ENCODE peak calls at places on chromosomes 5 and 9, in six cellular contexts. One of them, this sample, is unnamed.

GRCh38 chr9:25602366-25603044 is 75.7 kb downstream of the TUSC1 start:
- DNase-seq in cardiac muscle cell: no peak
- DNase-seq in fibroblast of lung: no peak
- DNase-seq in GM23338: peak
- DNase-seq in stomach: no peak
- DNase-seq in dorsolateral prefrontal cortex: no peak
- DNase-seq in this sample: no peak

GRCh38 chr9:9790216-9790872 is 822.5 kb downstream of the PTPRD start:
- DNase-seq in cardiac muscle cell: peak
- DNase-seq in fibroblast of lung: peak
- DNase-seq in GM23338: peak
- DNase-seq in stomach: no peak
- DNase-seq in dorsolateral prefrontal cortex: no peak
- DNase-seq in this sample: peak

GRCh38 chr5:53730938-53731337 is 170.5 kb downstream of the NDUFS4 start:
- DNase-seq in cardiac muscle cell: no peak
- DNase-seq in fibroblast of lung: no peak
- DNase-seq in GM23338: peak
- DNase-seq in stomach: no peak
- DNase-seq in dorsolateral prefrontal cortex: no peak
- DNase-seq in this sample: no peak

GRCh38 chr9:128120741-128121465 is 6.6 kb downstream of the PTGES2 start:
- DNase-seq in cardiac muscle cell: no peak
- DNase-seq in fibroblast of lung: no peak
- DNase-seq in GM23338: no peak
- DNase-seq in stomach: peak
- DNase-seq in dorsolateral prefrontal cortex: no peak
- DNase-seq in this sample: no peak

GRCh38 chr5:565782-566445 is 41.7 kb upstream of the SLC9A3 start:
- DNase-seq in cardiac muscle cell: no peak
- DNase-seq in fibroblast of lung: peak
- DNase-seq in GM23338: peak
- DNase-seq in stomach: no peak
- DNase-seq in dorsolateral prefrontal cortex: no peak
- DNase-seq in this sample: peak

GRCh38 chr9:13014484-13014883 is 239.7 kb downstream of the LURAP1L start:
- DNase-seq in cardiac muscle cell: no peak
- DNase-seq in fibroblast of lung: peak
- DNase-seq in GM23338: no peak
- DNase-seq in stomach: no peak
- DNase-seq in dorsolateral prefrontal cortex: no peak
- DNase-seq in this sample: no peak

GRCh38 chr5:148486456-148486855 is 102.7 kb downstream of the FBXO38 start:
- DNase-seq in cardiac muscle cell: no peak
- DNase-seq in fibroblast of lung: no peak
- DNase-seq in GM23338: no peak
- DNase-seq in stomach: no peak
- DNase-seq in dorsolateral prefrontal cortex: no peak
- DNase-seq in this sample: no peak

GRCh38 chr5:103800728-103801127 is 238.1 kb upstream of the NUDT12 start:
- DNase-seq in cardiac muscle cell: no peak
- DNase-seq in fibroblast of lung: peak
- DNase-seq in GM23338: no peak
- DNase-seq in stomach: no peak
- DNase-seq in dorsolateral prefrontal cortex: no peak
- DNase-seq in this sample: no peak

GRCh38 chr5:65029178-65029577 is 260.4 kb downstream of the CWC27 start:
- DNase-seq in cardiac muscle cell: no peak
- DNase-seq in fibroblast of lung: peak
- DNase-seq in GM23338: no peak
- DNase-seq in stomach: no peak
- DNase-seq in dorsolateral prefrontal cortex: no peak
- DNase-seq in this sample: no peak

GRCh38 chr9:84404095-84404686 is 63.6 kb upstream of the SLC28A3 start:
- DNase-seq in cardiac muscle cell: peak
- DNase-seq in fibroblast of lung: no peak
- DNase-seq in GM23338: peak
- DNase-seq in stomach: no peak
- DNase-seq in dorsolateral prefrontal cortex: no peak
- DNase-seq in this sample: peak

GRCh38 chr5:5721881-5722280 is 299.4 kb downstream of the ICE1 start:
- DNase-seq in cardiac muscle cell: no peak
- DNase-seq in fibroblast of lung: no peak
- DNase-seq in GM23338: no peak
- DNase-seq in stomach: no peak
- DNase-seq in dorsolateral prefrontal cortex: no peak
- DNase-seq in this sample: peak

GRCh38 chr5:158573829-158574228 is 525.9 kb downstream of the EBF1 start:
- DNase-seq in cardiac muscle cell: no peak
- DNase-seq in fibroblast of lung: no peak
- DNase-seq in GM23338: no peak
- DNase-seq in stomach: no peak
- DNase-seq in dorsolateral prefrontal cortex: no peak
- DNase-seq in this sample: no peak

GRCh38 chr5:65209341-65209740 is 272.4 kb downstream of the ADAMTS6 start:
- DNase-seq in cardiac muscle cell: no peak
- DNase-seq in fibroblast of lung: peak
- DNase-seq in GM23338: no peak
- DNase-seq in stomach: no peak
- DNase-seq in dorsolateral prefrontal cortex: no peak
- DNase-seq in this sample: peak

GRCh38 chr5:40121236-40121635 is 558.5 kb upstream of the PTGER4 start:
- DNase-seq in cardiac muscle cell: no peak
- DNase-seq in fibroblast of lung: no peak
- DNase-seq in GM23338: no peak
- DNase-seq in stomach: no peak
- DNase-seq in dorsolateral prefrontal cortex: no peak
- DNase-seq in this sample: no peak

GRCh38 chr5:137194300-137194699 is 304.8 kb downstream of the SPOCK1 start:
- DNase-seq in cardiac muscle cell: no peak
- DNase-seq in fibroblast of lung: no peak
- DNase-seq in GM23338: no peak
- DNase-seq in stomach: no peak
- DNase-seq in dorsolateral prefrontal cortex: peak
- DNase-seq in this sample: no peak

GRCh38 chr5:99815-100214 is 7.8 kb downstream of the PLEKHG4B start:
- DNase-seq in cardiac muscle cell: peak
- DNase-seq in fibroblast of lung: no peak
- DNase-seq in GM23338: peak
- DNase-seq in stomach: no peak
- DNase-seq in dorsolateral prefrontal cortex: no peak
- DNase-seq in this sample: no peak

GRCh38 chr5:1111727-1112289 is at the start of gene SLC12A7:
- DNase-seq in cardiac muscle cell: peak
- DNase-seq in fibroblast of lung: peak
- DNase-seq in GM23338: peak
- DNase-seq in stomach: peak
- DNase-seq in dorsolateral prefrontal cortex: no peak
- DNase-seq in this sample: peak

GRCh38 chr9:27750571-27750970 is 177.3 kb upstream of the C9orf72 start:
- DNase-seq in cardiac muscle cell: no peak
- DNase-seq in fibroblast of lung: no peak
- DNase-seq in GM23338: no peak
- DNase-seq in stomach: no peak
- DNase-seq in dorsolateral prefrontal cortex: no peak
- DNase-seq in this sample: no peak

GRCh38 chr5:160534125-160534524 is 112.5 kb downstream of the PTTG1 start:
- DNase-seq in cardiac muscle cell: no peak
- DNase-seq in fibroblast of lung: peak
- DNase-seq in GM23338: no peak
- DNase-seq in stomach: no peak
- DNase-seq in dorsolateral prefrontal cortex: no peak
- DNase-seq in this sample: no peak

GRCh38 chr5:30638899-30639298 is 554.6 kb upstream of the CDH6 start:
- DNase-seq in cardiac muscle cell: no peak
- DNase-seq in fibroblast of lung: no peak
- DNase-seq in GM23338: no peak
- DNase-seq in stomach: no peak
- DNase-seq in dorsolateral prefrontal cortex: no peak
- DNase-seq in this sample: no peak

GRCh38 chr5:95533761-95534160 is 21.0 kb downstream of the SKIC3 start:
- DNase-seq in cardiac muscle cell: no peak
- DNase-seq in fibroblast of lung: no peak
- DNase-seq in GM23338: no peak
- DNase-seq in stomach: no peak
- DNase-seq in dorsolateral prefrontal cortex: no peak
- DNase-seq in this sample: no peak
- H3K27ac ChIP-seq in cardiac muscle cell: no peak
- H3K27ac ChIP-seq in fibroblast of lung: no peak
- H3K27ac ChIP-seq in GM23338: peak
- H3K27ac ChIP-seq in stomach: no peak
- H3K27ac ChIP-seq in dorsolateral prefrontal cortex: no peak
- H3K27ac ChIP-seq in this sample: no peak

DNA sequence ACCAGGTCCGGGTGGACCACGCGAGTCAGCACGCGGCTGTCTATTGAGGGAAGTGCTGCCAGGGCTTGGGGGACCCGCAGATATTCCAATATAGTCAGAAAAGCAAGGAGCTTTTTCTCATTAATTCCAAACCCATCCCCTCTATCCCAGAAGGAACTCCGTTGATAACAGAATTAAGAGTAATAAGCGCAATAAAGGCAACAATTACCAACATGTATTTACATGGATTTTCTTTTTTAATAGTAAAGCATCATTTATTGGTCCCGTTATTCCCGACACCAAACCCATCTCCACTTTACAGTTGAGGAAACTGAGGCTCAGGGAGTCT is 7.7 kb downstream of the PHF19 start:
- DNase-seq in cardiac muscle cell: no peak
- DNase-seq in fibroblast of lung: no peak
- DNase-seq in GM23338: no peak
- DNase-seq in stomach: no peak
- DNase-seq in dorsolateral prefrontal cortex: no peak
- DNase-seq in this sample: no peak
- TF ChIP-seq CTCF in cardiac muscle cell: no peak
- TF ChIP-seq CTCF in fibroblast of lung: no peak
- TF ChIP-seq CTCF in GM23338: no peak
- TF ChIP-seq CTCF in stomach: no peak
- TF ChIP-seq CTCF in dorsolateral prefrontal cortex: no peak
- TF ChIP-seq CTCF in this sample: peak

GRCh38 chr5:115637507-115637906 is 11.7 kb upstream of the TMED7 start:
- DNase-seq in cardiac muscle cell: no peak
- DNase-seq in fibroblast of lung: no peak
- DNase-seq in GM23338: no peak
- DNase-seq in stomach: no peak
- DNase-seq in dorsolateral prefrontal cortex: no peak
- DNase-seq in this sample: no peak
- H3K27ac ChIP-seq in cardiac muscle cell: no peak
- H3K27ac ChIP-seq in fibroblast of lung: no peak
- H3K27ac ChIP-seq in GM23338: no peak
- H3K27ac ChIP-seq in stomach: no peak
- H3K27ac ChIP-seq in dorsolateral prefrontal cortex: no peak
- H3K27ac ChIP-seq in this sample: no peak

GRCh38 chr5:112491257-112491656 is 72.2 kb upstream of the EPB41L4A start:
- DNase-seq in cardiac muscle cell: no peak
- DNase-seq in fibroblast of lung: no peak
- DNase-seq in GM23338: peak
- DNase-seq in stomach: no peak
- DNase-seq in dorsolateral prefrontal cortex: no peak
- DNase-seq in this sample: peak
- TF ChIP-seq CTCF in cardiac muscle cell: peak
- TF ChIP-seq CTCF in fibroblast of lung: peak
- TF ChIP-seq CTCF in GM23338: peak
- TF ChIP-seq CTCF in stomach: peak
- TF ChIP-seq CTCF in dorsolateral prefrontal cortex: peak
- TF ChIP-seq CTCF in this sample: peak

This sample was measured in RWPE1.